ENCODE peak calls at places on chromosomes 13 and 19, in seven cellular contexts. Y, O, D, F, B, G and S are unnamed samples.
A peak's percentile ranks its signal among the peaks of the same experiment; 100 is the strongest.

GRCh38 chr19:2327773-2328400 is 499 bp downstream of the LSM7 start:
- DNase-seq in Y (peak; percentile 92), O (no peak), D (no peak), F (peak; percentile 58), B (peak; percentile 59), G (peak; percentile 34), S (peak; percentile 95)

GRCh38 chr19:12782424-12783225 is 7.3 kb upstream of the HOOK2 start:
- DNase-seq in Y (peak; percentile 83), O (peak; percentile 80), D (peak; percentile 88), F (peak; percentile 90), B (peak; percentile 89), G (peak; percentile 90), S (peak; percentile 95)

GRCh38 chr19:45439569-45440258 is 16.0 kb upstream of the ERCC1 start:
- DNase-seq in Y (peak; percentile 74), O (peak; percentile 75), D (peak; percentile 91), F (peak; percentile 88), B (peak; percentile 91), G (peak; percentile 86), S (peak; percentile 81)

GRCh38 chr19:43690444-43690843 is 20.5 kb upstream of the PLAUR start:
- DNase-seq in Y (no peak), O (no peak), D (no peak), F (no peak), B (no peak), G (no peak), S (no peak)

GRCh38 chr19:49877879-49878743 is 609 bp downstream of the TBC1D17 start:
- DNase-seq in Y (peak; percentile 95), O (peak; percentile 98), D (peak; percentile 99), F (peak; percentile 99), B (peak; percentile 99), G (peak; percentile 98), S (peak; percentile 98)

GRCh38 chr19:14603990-14604387 is 21.1 kb downstream of the CLEC17A start:
- DNase-seq in Y (no peak), O (no peak), D (no peak), F (no peak), B (no peak), G (no peak), S (no peak)

GRCh38 chr13:33153421-33154381 is 131.9 kb downstream of the STARD13 start:
- DNase-seq in Y (peak; percentile 62), O (no peak), D (peak; percentile 49), F (peak; percentile 21), B (no peak), G (no peak), S (no peak)

GRCh38 chr13:37446503-37446902 is 152.1 kb downstream of the POSTN start:
- DNase-seq in Y (peak; percentile 98), O (no peak), D (no peak), F (no peak), B (peak; percentile 41), G (no peak), S (no peak)

GRCh38 chr19:6138066-6138465 is 2.6 kb downstream of the ACSBG2 start:
- DNase-seq in Y (no peak), O (no peak), D (no peak), F (no peak), B (peak; percentile 24), G (no peak), S (no peak)

GRCh38 chr19:16203256-16204004 is 5.7 kb downstream of the AP1M1 start:
- DNase-seq in Y (no peak), O (no peak), D (no peak), F (no peak), B (no peak), G (no peak), S (no peak)

GRCh38 chr13:51101636-51102218 is 9.3 kb downstream of the C13orf42 start:
- DNase-seq in Y (no peak), O (no peak), D (no peak), F (no peak), B (no peak), G (no peak), S (no peak)

GRCh38 chr13:51096131-51096530 is 14.9 kb downstream of the C13orf42 start:
- DNase-seq in Y (no peak), O (no peak), D (no peak), F (no peak), B (no peak), G (no peak), S (no peak)

GRCh38 chr13:51093574-51093973 is 17.5 kb downstream of the C13orf42 start:
- DNase-seq in Y (no peak), O (no peak), D (no peak), F (no peak), B (no peak), G (no peak), S (no peak)

GRCh38 chr13:51091839-51092238 is 19.2 kb downstream of the C13orf42 start:
- DNase-seq in Y (no peak), O (no peak), D (no peak), F (no peak), B (no peak), G (no peak), S (no peak)

DNA sequence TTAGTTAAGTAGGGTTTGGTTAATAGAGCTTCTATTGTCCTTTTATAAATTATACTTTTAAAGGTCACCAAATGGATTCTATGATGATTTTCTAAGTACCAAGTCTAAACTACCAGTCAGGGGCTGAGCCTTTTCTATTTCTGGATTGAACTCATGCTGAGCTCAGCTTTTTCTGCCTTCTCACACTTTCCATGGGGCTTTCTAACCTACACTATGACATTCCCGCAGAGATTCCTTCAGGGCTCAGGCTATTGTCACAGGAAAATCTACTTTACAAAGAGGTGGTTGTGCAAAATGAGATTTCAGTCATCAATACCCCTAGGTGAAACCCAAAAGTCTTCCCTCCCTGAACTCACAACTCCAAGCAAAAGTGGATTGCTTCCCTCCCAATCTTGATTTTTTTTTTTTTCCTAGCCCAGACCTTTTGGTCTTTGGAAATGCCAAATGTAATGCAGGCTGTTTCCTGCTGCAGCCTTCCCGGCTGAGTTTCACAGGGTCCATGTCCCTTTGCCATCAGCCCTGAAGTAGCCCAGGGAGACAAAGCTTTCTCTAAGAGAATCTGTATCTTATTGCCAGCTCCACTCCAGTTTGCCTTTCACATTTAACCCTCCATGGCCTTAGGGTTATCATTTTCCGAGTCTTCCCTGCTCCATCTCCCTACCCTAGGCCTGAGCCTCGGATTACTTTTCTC is 13.6 kb downstream of the C13orf42 start:
- DNase-seq in Y (no peak), O (no peak), D (no peak), F (no peak), B (no peak), G (no peak), S (no peak)
- H3K27ac ChIP-seq in Y (no peak overlapping the region), O (no peak overlapping the region), D (no peak overlapping the region), F (no peak overlapping the region), B (no peak overlapping the region), G (no peak overlapping the region), S (no peak overlapping the region)

GRCh38 chr19:40723661-40724254 is 6.8 kb downstream of the ITPKC start:
- DNase-seq in Y (no peak), O (no peak), D (no peak), F (no peak), B (no peak), G (no peak), S (no peak)

GRCh38 chr19:40721936-40722661 is 5.2 kb downstream of the ITPKC start:
- DNase-seq in Y (peak; percentile 34), O (no peak), D (no peak), F (no peak), B (no peak), G (no peak), S (no peak)

GRCh38 chr19:40719414-40719894 is 2.5 kb downstream of the ITPKC start:
- DNase-seq in Y (no peak), O (no peak), D (peak; percentile 47), F (no peak), B (no peak), G (no peak), S (no peak)

GRCh38 chr19:40718774-40719391 is 2.0 kb downstream of the ITPKC start:
- DNase-seq in Y (peak; percentile 54), O (peak; percentile 89), D (peak; percentile 94), F (peak; percentile 93), B (peak; percentile 89), G (no peak), S (peak; percentile 15)

DNA sequence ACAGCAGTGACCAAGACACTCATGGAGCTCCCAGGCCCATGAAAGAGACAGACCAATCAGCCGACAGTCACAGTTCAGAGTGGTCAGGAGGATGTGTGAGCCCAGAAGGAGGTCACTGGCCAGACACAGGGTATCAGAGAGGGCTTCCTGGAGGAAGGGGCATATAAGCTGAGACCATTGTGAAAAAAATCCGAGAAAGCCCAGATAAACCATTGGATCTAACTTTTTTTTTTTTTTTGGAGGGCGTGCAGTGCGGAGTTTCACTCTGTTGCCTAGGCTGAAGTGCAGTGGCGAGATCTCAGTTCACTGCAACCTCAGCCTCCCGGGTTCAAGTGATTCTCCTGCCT is 4.2 kb downstream of the ITPKC start:
- DNase-seq in Y (no peak), O (no peak), D (no peak), F (no peak), B (no peak), G (no peak), S (no peak)
- H3K4me3 ChIP-seq in Y (peak overlapping the region; percentile 94), O (peak overlapping the region; percentile 86), D (no peak overlapping the region), F (no peak overlapping the region), B (peak overlapping the region; percentile 84), G (no peak overlapping the region), S (no peak overlapping the region)

GRCh38 chr13:22050951-22051563 is 380.2 kb downstream of the FGF9 start:
- DNase-seq in Y (no peak), O (no peak), D (no peak), F (no peak), B (no peak), G (no peak), S (no peak)

GRCh38 chr13:22049384-22049783 is 378.5 kb downstream of the FGF9 start:
- DNase-seq in Y (no peak), O (no peak), D (no peak), F (no peak), B (peak; percentile 40), G (no peak), S (no peak)

GRCh38 chr13:22047082-22047784 is 376.4 kb downstream of the FGF9 start:
- DNase-seq in Y (no peak), O (no peak), D (no peak), F (no peak), B (no peak), G (no peak), S (no peak)

GRCh38 chr13:22053053-22053452 is 382.2 kb downstream of the FGF9 start:
- DNase-seq in Y (no peak), O (no peak), D (no peak), F (no peak), B (no peak), G (no peak), S (no peak)

GRCh38 chr13:22047785-22048104 is 376.9 kb downstream of the FGF9 start:
- DNase-seq in Y (no peak), O (no peak), D (no peak), F (no peak), B (no peak), G (no peak), S (no peak)
- H3K27ac ChIP-seq in Y (no peak overlapping the region), O (no peak overlapping the region), D (no peak overlapping the region), F (no peak overlapping the region), B (no peak overlapping the region), G (no peak overlapping the region), S (no peak overlapping the region)

DNA sequence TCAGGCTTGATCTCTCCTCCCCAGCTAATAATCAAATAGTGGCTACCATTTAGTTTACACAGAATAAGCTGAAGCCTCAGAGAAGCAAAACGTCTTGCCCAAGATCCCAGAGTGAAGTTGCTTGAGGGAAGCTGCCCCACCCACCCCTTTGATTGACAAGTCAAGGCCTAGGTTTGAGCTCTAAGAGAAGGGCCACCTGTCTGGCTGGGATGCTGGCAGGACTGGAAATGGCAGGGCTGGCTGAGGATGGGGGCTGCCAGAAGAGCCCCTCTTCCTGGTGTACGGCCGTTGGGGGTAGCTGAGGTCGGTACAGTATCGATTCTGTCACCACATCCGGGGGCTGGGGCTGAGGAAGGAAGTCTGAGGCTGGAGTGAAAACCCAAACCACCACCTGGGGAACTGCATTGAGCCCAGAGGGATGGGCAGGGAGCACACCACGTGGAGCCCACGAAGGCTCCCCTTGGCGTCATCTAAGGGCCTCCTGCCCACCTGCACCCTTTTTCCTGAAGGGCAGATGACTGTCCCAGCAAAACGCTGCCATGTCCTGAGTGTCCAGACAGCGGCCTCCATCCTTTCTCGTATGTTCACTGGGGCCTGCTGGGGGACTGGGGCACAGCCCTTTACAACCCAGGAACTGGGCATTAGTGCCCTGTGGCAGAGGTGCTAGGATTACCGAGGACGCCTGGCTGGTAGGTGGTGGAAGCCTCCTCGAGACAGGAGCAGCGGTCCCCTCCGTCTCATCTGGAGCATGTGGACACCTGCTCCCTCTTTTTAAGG is 1.4 kb upstream of the PRKD2 start:
- DNase-seq in Y (no peak), O (no peak), D (no peak), F (peak; percentile 76), B (peak; percentile 50), G (peak; percentile 69), S (peak; percentile 65)
- H3K4me3 ChIP-seq in Y (no peak overlapping the region), O (peak overlapping the region; percentile 74), D (peak overlapping the region; percentile 70), F (no peak overlapping the region), B (no peak overlapping the region), G (peak overlapping the region; percentile 71), S (peak overlapping the region; percentile 84)